ENCODE peak calls at places on chromosomes 6 and 20, in five cellular contexts. One of them, this sample, is unnamed.

GRCh38 chr6:115643762-115644161 is 416.9 kb downstream of the FRK start:
- DNase-seq in HCT116: peak; percentile 13
- DNase-seq in neural progenitor cell: no peak
- DNase-seq in MM.1S: no peak
- DNase-seq in PC-3: peak; percentile 66
- DNase-seq in this sample: peak; percentile 18

GRCh38 chr6:41713161-41713649 is 22.2 kb downstream of the TFEB start:
- DNase-seq in HCT116: no peak
- DNase-seq in neural progenitor cell: no peak
- DNase-seq in MM.1S: no peak
- DNase-seq in PC-3: peak; percentile 55
- DNase-seq in this sample: peak; percentile 53

GRCh38 chr20:1286267-1287036 is 20.4 kb downstream of the SNPH start:
- DNase-seq in HCT116: no peak
- DNase-seq in neural progenitor cell: no peak
- DNase-seq in MM.1S: no peak
- DNase-seq in PC-3: no peak
- DNase-seq in this sample: no peak

GRCh38 chr6:148967546-148967945 is 220.7 kb downstream of the UST start:
- DNase-seq in HCT116: no peak
- DNase-seq in neural progenitor cell: peak; percentile 59
- DNase-seq in MM.1S: no peak
- DNase-seq in PC-3: no peak
- DNase-seq in this sample: no peak

GRCh38 chr6:130288065-130288464 is 65.3 kb upstream of the SAMD3 start:
- DNase-seq in HCT116: no peak
- DNase-seq in neural progenitor cell: no peak
- DNase-seq in MM.1S: no peak
- DNase-seq in PC-3: no peak
- DNase-seq in this sample: no peak

GRCh38 chr20:23832775-23833508 is 6.4 kb upstream of the CST2 start:
- DNase-seq in HCT116: no peak
- DNase-seq in neural progenitor cell: no peak
- DNase-seq in MM.1S: peak; percentile 45
- DNase-seq in PC-3: peak; percentile 17
- DNase-seq in this sample: peak; percentile 15

GRCh38 chr6:165110871-165111270 is 198.5 kb downstream of the C6orf118 start:
- DNase-seq in HCT116: no peak
- DNase-seq in neural progenitor cell: no peak
- DNase-seq in MM.1S: no peak
- DNase-seq in PC-3: no peak
- DNase-seq in this sample: peak; percentile 79

GRCh38 chr6:20266851-20267608 is 54.8 kb upstream of the MBOAT1 start:
- DNase-seq in HCT116: peak; percentile 92
- DNase-seq in neural progenitor cell: no peak
- DNase-seq in MM.1S: no peak
- DNase-seq in PC-3: peak; percentile 87
- DNase-seq in this sample: no peak

GRCh38 chr6:25218346-25218745 is 60.8 kb upstream of the CARMIL1 start:
- DNase-seq in HCT116: no peak
- DNase-seq in neural progenitor cell: no peak
- DNase-seq in MM.1S: no peak
- DNase-seq in PC-3: no peak
- DNase-seq in this sample: no peak

GRCh38 chr6:132188865-132189264 is 212.4 kb downstream of the MOXD1 start:
- DNase-seq in HCT116: peak; percentile 6
- DNase-seq in neural progenitor cell: no peak
- DNase-seq in MM.1S: no peak
- DNase-seq in PC-3: peak; percentile 66
- DNase-seq in this sample: peak; percentile 85

GRCh38 chr6:153958860-153959259 is 80.2 kb upstream of the OPRM1 start:
- DNase-seq in HCT116: no peak
- DNase-seq in neural progenitor cell: no peak
- DNase-seq in MM.1S: no peak
- DNase-seq in PC-3: no peak
- DNase-seq in this sample: no peak

GRCh38 chr6:6002809-6003333 is 3.9 kb downstream of the NRN1 start:
- DNase-seq in HCT116: no peak
- DNase-seq in neural progenitor cell: peak; percentile 34
- DNase-seq in MM.1S: no peak
- DNase-seq in PC-3: no peak
- DNase-seq in this sample: no peak

GRCh38 chr6:29653452-29654038 is 3.3 kb upstream of the MOG start:
- DNase-seq in HCT116: peak; percentile 74
- DNase-seq in neural progenitor cell: peak; percentile 87
- DNase-seq in MM.1S: peak; percentile 75
- DNase-seq in PC-3: peak; percentile 70
- DNase-seq in this sample: peak; percentile 76

GRCh38 chr20:38167851-38168760 is 3.0 kb upstream of the TGM2 start:
- DNase-seq in HCT116: no peak
- DNase-seq in neural progenitor cell: peak; percentile 29
- DNase-seq in MM.1S: no peak
- DNase-seq in PC-3: peak; percentile 98
- DNase-seq in this sample: peak; percentile 89

GRCh38 chr6:78868124-78868523 is 773 bp downstream of the IRAK1BP1 start:
- DNase-seq in HCT116: no peak
- DNase-seq in neural progenitor cell: no peak
- DNase-seq in MM.1S: no peak
- DNase-seq in PC-3: no peak
- DNase-seq in this sample: no peak

GRCh38 chr20:48606117-48606840 is 221.5 kb downstream of the PREX1 start:
- DNase-seq in HCT116: no peak
- DNase-seq in neural progenitor cell: no peak
- DNase-seq in MM.1S: no peak
- DNase-seq in PC-3: no peak
- DNase-seq in this sample: no peak

GRCh38 chr20:2652724-2653510 is 485 bp downstream of the NOP56 start:
- DNase-seq in HCT116: no peak
- DNase-seq in neural progenitor cell: peak; percentile 36
- DNase-seq in MM.1S: peak; percentile 36
- DNase-seq in PC-3: no peak
- DNase-seq in this sample: peak; percentile 63

GRCh38 chr6:79604583-79605037 is 26.5 kb upstream of the SH3BGRL2 start:
- DNase-seq in HCT116: no peak
- DNase-seq in neural progenitor cell: no peak
- DNase-seq in MM.1S: no peak
- DNase-seq in PC-3: no peak
- DNase-seq in this sample: peak; percentile 7

GRCh38 chr20:24968278-24968677 is 19.2 kb downstream of the CST7 start:
- DNase-seq in HCT116: no peak
- DNase-seq in neural progenitor cell: no peak
- DNase-seq in MM.1S: no peak
- DNase-seq in PC-3: no peak
- DNase-seq in this sample: no peak

GRCh38 chr6:89567635-89568390 is 70.7 kb downstream of the LYRM2 start:
- DNase-seq in HCT116: no peak
- DNase-seq in neural progenitor cell: no peak
- DNase-seq in MM.1S: no peak
- DNase-seq in PC-3: no peak
- DNase-seq in this sample: no peak

GRCh38 chr6:160312900-160313299 is 35.3 kb upstream of the SLC22A3 start:
- DNase-seq in HCT116: no peak
- DNase-seq in neural progenitor cell: no peak
- DNase-seq in MM.1S: no peak
- DNase-seq in PC-3: no peak
- DNase-seq in this sample: no peak

GRCh38 chr6:136677822-136678221 is 114.5 kb downstream of the MAP3K5 start:
- DNase-seq in HCT116: no peak
- DNase-seq in neural progenitor cell: no peak
- DNase-seq in MM.1S: no peak
- DNase-seq in PC-3: peak; percentile 62
- DNase-seq in this sample: no peak

GRCh38 chr6:154488802-154489437 is 21.6 kb downstream of the CNKSR3 start:
- DNase-seq in HCT116: peak; percentile 44
- DNase-seq in neural progenitor cell: no peak
- DNase-seq in MM.1S: no peak
- DNase-seq in PC-3: peak; percentile 62
- DNase-seq in this sample: peak; percentile 81

GRCh38 chr20:41643504-41643938 is 25.3 kb upstream of the CHD6 start:
- DNase-seq in HCT116: peak; percentile 6
- DNase-seq in neural progenitor cell: peak; percentile 41
- DNase-seq in MM.1S: no peak
- DNase-seq in PC-3: peak; percentile 51
- DNase-seq in this sample: peak; percentile 38
- TF ChIP-seq EZH2phosphoT487 in HCT116: no peak
- TF ChIP-seq EZH2phosphoT487 in neural progenitor cell: no peak
- TF ChIP-seq EZH2phosphoT487 in MM.1S: no peak
- TF ChIP-seq EZH2phosphoT487 in PC-3: no peak
- TF ChIP-seq EZH2phosphoT487 in this sample: no peak

GRCh38 chr20:63177785-63178444 is 38.0 kb downstream of the YTHDF1 start:
- DNase-seq in HCT116: no peak
- DNase-seq in neural progenitor cell: peak; percentile 56
- DNase-seq in MM.1S: no peak
- DNase-seq in PC-3: no peak
- DNase-seq in this sample: no peak
- H3K9ac ChIP-seq in HCT116: no peak overlapping the region
- H3K9ac ChIP-seq in neural progenitor cell: no peak overlapping the region
- H3K9ac ChIP-seq in MM.1S: no peak overlapping the region
- H3K9ac ChIP-seq in PC-3: no peak overlapping the region
- H3K9ac ChIP-seq in this sample: no peak overlapping the region

GRCh38 chr6:392441-393390 is 1.2 kb downstream of the IRF4 start:
- DNase-seq in HCT116: no peak
- DNase-seq in neural progenitor cell: peak; percentile 67
- DNase-seq in MM.1S: no peak
- DNase-seq in PC-3: no peak
- DNase-seq in this sample: peak; percentile 24

GRCh38 chr6:389143-389542 is 2.4 kb upstream of the IRF4 start:
- DNase-seq in HCT116: no peak
- DNase-seq in neural progenitor cell: no peak
- DNase-seq in MM.1S: no peak
- DNase-seq in PC-3: no peak
- DNase-seq in this sample: no peak

GRCh38 chr6:391559-392440 is at the start of gene IRF4:
- DNase-seq in HCT116: no peak
- DNase-seq in neural progenitor cell: peak; percentile 73
- DNase-seq in MM.1S: peak; percentile 88
- DNase-seq in PC-3: no peak
- DNase-seq in this sample: peak; percentile 28

GRCh38 chr6:389622-390021 is 1.9 kb upstream of the IRF4 start:
- DNase-seq in HCT116: no peak
- DNase-seq in neural progenitor cell: no peak
- DNase-seq in MM.1S: peak; percentile 56
- DNase-seq in PC-3: peak; percentile 29
- DNase-seq in this sample: no peak

DNA sequence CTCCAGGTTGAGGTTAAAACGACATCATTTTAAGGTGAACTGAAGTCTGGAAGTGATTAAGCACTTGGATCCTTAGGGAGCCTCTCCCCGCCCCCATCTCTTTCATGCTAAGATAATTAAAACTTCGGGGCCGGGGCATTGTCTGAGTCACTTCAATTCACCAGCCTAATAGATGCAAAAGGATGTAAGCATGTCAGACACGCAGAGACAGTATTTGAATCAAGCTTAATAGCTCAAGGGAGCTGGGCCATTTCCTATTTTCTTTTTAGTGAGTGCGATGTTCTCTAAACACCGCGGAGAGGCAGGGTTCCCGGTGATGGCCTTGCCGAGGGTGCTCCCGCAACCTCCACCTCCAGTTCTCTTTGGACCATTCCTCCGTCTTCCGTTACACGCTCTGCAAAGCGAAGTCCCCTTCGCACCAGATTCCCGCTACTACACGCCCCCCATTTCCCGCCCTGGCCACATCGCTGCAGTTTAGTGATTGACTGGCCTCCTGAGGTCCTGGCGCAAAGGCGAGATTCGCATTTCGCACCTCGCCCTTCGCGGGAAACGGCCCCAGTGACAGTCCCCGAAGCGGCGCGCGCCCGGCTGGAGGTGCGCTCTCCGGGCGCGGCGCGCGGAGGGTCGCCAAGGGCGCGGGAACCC is 516 bp upstream of the IRF4 start:
- DNase-seq in HCT116: no peak
- DNase-seq in neural progenitor cell: peak; percentile 68
- DNase-seq in MM.1S: peak; percentile 72
- DNase-seq in PC-3: no peak
- DNase-seq in this sample: peak; percentile 42
- TF ChIP-seq EZH2 in HCT116: no peak
- TF ChIP-seq EZH2 in neural progenitor cell: peak; percentile 58
- TF ChIP-seq EZH2 in MM.1S: no peak
- TF ChIP-seq EZH2 in PC-3: no peak
- TF ChIP-seq EZH2 in this sample: peak; percentile 62

GRCh38 chr6:32689531-32690505 is 23.4 kb upstream of the HLA-DQB1 start:
- DNase-seq in HCT116: no peak
- DNase-seq in neural progenitor cell: no peak
- DNase-seq in MM.1S: peak; percentile 40
- DNase-seq in PC-3: no peak
- DNase-seq in this sample: peak; percentile 21

GRCh38 chr6:32692019-32692418 is 25.6 kb upstream of the HLA-DQB1 start:
- DNase-seq in HCT116: peak; percentile 42
- DNase-seq in neural progenitor cell: peak; percentile 64
- DNase-seq in MM.1S: peak; percentile 39
- DNase-seq in PC-3: peak; percentile 66
- DNase-seq in this sample: no peak
- TF ChIP-seq EZH2phosphoT487 in HCT116: no peak
- TF ChIP-seq EZH2phosphoT487 in neural progenitor cell: no peak
- TF ChIP-seq EZH2phosphoT487 in MM.1S: no peak
- TF ChIP-seq EZH2phosphoT487 in PC-3: no peak
- TF ChIP-seq EZH2phosphoT487 in this sample: no peak